ENCODE peak calls at places on chromosome 11, in six cellular contexts. One of them, this sample, is unnamed. For H3K27me3, the result is how much of the 10 kb centered on the place peaks cover.

GRCh38 chr11:12165237-12165875 is 55.0 kb downstream of the MICAL2 start:
- DNase-seq in tibial nerve: no peak
- DNase-seq in psoas muscle: no peak
- DNase-seq in prostate gland: no peak
- DNase-seq in right lobe of liver: no peak
- DNase-seq in hepatocyte: no peak
- DNase-seq in this sample: no peak

GRCh38 chr11:114001416-114001815 is 26.5 kb downstream of the HTR3A start:
- DNase-seq in prostate gland: peak
- DNase-seq in tibial nerve: no peak
- DNase-seq in psoas muscle: no peak
- DNase-seq in right lobe of liver: no peak
- DNase-seq in hepatocyte: peak
- DNase-seq in this sample: no peak

GRCh38 chr11:28673687-28674431 is 565.7 kb downstream of the METTL15 start:
- DNase-seq in psoas muscle: no peak
- DNase-seq in prostate gland: no peak
- DNase-seq in hepatocyte: no peak
- DNase-seq in tibial nerve: no peak
- DNase-seq in right lobe of liver: no peak
- DNase-seq in this sample: no peak

GRCh38 chr11:21564095-21564494 is 628.8 kb upstream of the ANO5 start:
- DNase-seq in hepatocyte: no peak
- DNase-seq in right lobe of liver: no peak
- DNase-seq in psoas muscle: no peak
- DNase-seq in tibial nerve: no peak
- DNase-seq in prostate gland: no peak
- DNase-seq in this sample: no peak

GRCh38 chr11:15852179-15852578 is 504.2 kb downstream of the SOX6 start:
- DNase-seq in tibial nerve: no peak
- DNase-seq in hepatocyte: no peak
- DNase-seq in psoas muscle: no peak
- DNase-seq in prostate gland: no peak
- DNase-seq in right lobe of liver: no peak
- DNase-seq in this sample: no peak

GRCh38 chr11:75386912-75387311 is 12.4 kb upstream of the RPS3 start:
- DNase-seq in prostate gland: no peak
- DNase-seq in hepatocyte: peak
- DNase-seq in right lobe of liver: no peak
- DNase-seq in psoas muscle: no peak
- DNase-seq in tibial nerve: no peak
- DNase-seq in this sample: no peak

GRCh38 chr11:61170566-61170965 is 9.3 kb upstream of the VPS37C start:
- DNase-seq in right lobe of liver: no peak
- DNase-seq in psoas muscle: no peak
- DNase-seq in hepatocyte: no peak
- DNase-seq in tibial nerve: no peak
- DNase-seq in prostate gland: no peak
- DNase-seq in this sample: peak

GRCh38 chr11:74257934-74258553 is 53.4 kb downstream of the P4HA3 start:
- DNase-seq in tibial nerve: peak
- DNase-seq in psoas muscle: peak
- DNase-seq in hepatocyte: no peak
- DNase-seq in right lobe of liver: no peak
- DNase-seq in prostate gland: peak
- DNase-seq in this sample: no peak

GRCh38 chr11:64935634-64936081 is at the start of gene GPHA2:
- DNase-seq in right lobe of liver: no peak
- DNase-seq in prostate gland: no peak
- DNase-seq in tibial nerve: no peak
- DNase-seq in hepatocyte: no peak
- DNase-seq in psoas muscle: no peak
- DNase-seq in this sample: no peak

GRCh38 chr11:62545437-62546243 is 966 bp downstream of the AHNAK start:
- DNase-seq in tibial nerve: peak
- DNase-seq in hepatocyte: peak
- DNase-seq in psoas muscle: peak
- DNase-seq in prostate gland: peak
- DNase-seq in right lobe of liver: peak
- DNase-seq in this sample: no peak

GRCh38 chr11:118291453-118291852 is 13.1 kb upstream of the CD3E start:
- DNase-seq in hepatocyte: no peak
- DNase-seq in right lobe of liver: no peak
- DNase-seq in prostate gland: no peak
- DNase-seq in psoas muscle: no peak
- DNase-seq in tibial nerve: no peak
- DNase-seq in this sample: no peak

GRCh38 chr11:110435780-110436717 is 6.3 kb downstream of the FDX1 start:
- DNase-seq in right lobe of liver: no peak
- DNase-seq in hepatocyte: no peak
- DNase-seq in tibial nerve: no peak
- DNase-seq in psoas muscle: no peak
- DNase-seq in prostate gland: no peak
- DNase-seq in this sample: no peak

GRCh38 chr11:4186464-4187054 is 92.0 kb downstream of the RRM1 start:
- DNase-seq in hepatocyte: no peak
- DNase-seq in prostate gland: no peak
- DNase-seq in right lobe of liver: no peak
- DNase-seq in tibial nerve: no peak
- DNase-seq in psoas muscle: no peak
- DNase-seq in this sample: no peak

GRCh38 chr11:14638561-14638960 is 5.0 kb upstream of the PDE3B start:
- DNase-seq in tibial nerve: no peak
- DNase-seq in right lobe of liver: peak
- DNase-seq in hepatocyte: no peak
- DNase-seq in psoas muscle: no peak
- DNase-seq in prostate gland: no peak
- DNase-seq in this sample: no peak

GRCh38 chr11:108853864-108854263 is 189.0 kb downstream of the DDX10 start:
- DNase-seq in prostate gland: peak
- DNase-seq in right lobe of liver: no peak
- DNase-seq in hepatocyte: no peak
- DNase-seq in psoas muscle: no peak
- DNase-seq in tibial nerve: no peak
- DNase-seq in this sample: no peak

GRCh38 chr11:9180784-9181183 is 84.4 kb downstream of the DENND5A start:
- DNase-seq in hepatocyte: no peak
- DNase-seq in right lobe of liver: no peak
- DNase-seq in psoas muscle: no peak
- DNase-seq in prostate gland: no peak
- DNase-seq in tibial nerve: no peak
- DNase-seq in this sample: no peak

GRCh38 chr11:34488855-34489557 is 24.6 kb downstream of the ELF5 start:
- DNase-seq in hepatocyte: no peak
- DNase-seq in tibial nerve: no peak
- DNase-seq in prostate gland: no peak
- DNase-seq in right lobe of liver: no peak
- DNase-seq in psoas muscle: no peak
- DNase-seq in this sample: no peak

GRCh38 chr11:57241311-57241972 is 4.4 kb upstream of the APLNR start:
- DNase-seq in right lobe of liver: no peak
- DNase-seq in prostate gland: no peak
- DNase-seq in psoas muscle: no peak
- DNase-seq in tibial nerve: no peak
- DNase-seq in hepatocyte: no peak
- DNase-seq in this sample: no peak

GRCh38 chr11:16239130-16240105 is 116.9 kb downstream of the SOX6 start:
- DNase-seq in prostate gland: no peak
- DNase-seq in psoas muscle: no peak
- DNase-seq in right lobe of liver: no peak
- DNase-seq in hepatocyte: no peak
- DNase-seq in tibial nerve: no peak
- DNase-seq in this sample: no peak

GRCh38 chr11:119085523-119085878 is 820 bp downstream of the HMBS start:
- DNase-seq in psoas muscle: no peak
- DNase-seq in right lobe of liver: no peak
- DNase-seq in hepatocyte: peak
- DNase-seq in tibial nerve: no peak
- DNase-seq in prostate gland: no peak
- DNase-seq in this sample: no peak

GRCh38 chr11:12167098-12167999 is 57.0 kb downstream of the MICAL2 start:
- DNase-seq in hepatocyte: peak
- DNase-seq in right lobe of liver: no peak
- DNase-seq in prostate gland: no peak
- DNase-seq in tibial nerve: no peak
- DNase-seq in psoas muscle: no peak
- DNase-seq in this sample: no peak

GRCh38 chr11:4496555-4497248 is 14.3 kb downstream of the OR52K1 start:
- DNase-seq in psoas muscle: no peak
- DNase-seq in prostate gland: peak
- DNase-seq in hepatocyte: no peak
- DNase-seq in tibial nerve: no peak
- DNase-seq in right lobe of liver: no peak
- DNase-seq in this sample: no peak

GRCh38 chr11:65118097-65118837 is 766 bp upstream of the ZNHIT2 start:
- DNase-seq in psoas muscle: no peak
- DNase-seq in hepatocyte: no peak
- DNase-seq in prostate gland: no peak
- DNase-seq in right lobe of liver: peak
- DNase-seq in tibial nerve: no peak
- DNase-seq in this sample: no peak

GRCh38 chr11:19025799-19026406 is 34.6 kb downstream of the MRGPRX2 start:
- DNase-seq in hepatocyte: peak
- DNase-seq in prostate gland: no peak
- DNase-seq in psoas muscle: no peak
- DNase-seq in tibial nerve: no peak
- DNase-seq in right lobe of liver: no peak
- DNase-seq in this sample: no peak

GRCh38 chr11:95068549-95068948 is 1.8 kb downstream of the SRSF8 start:
- DNase-seq in prostate gland: peak
- DNase-seq in right lobe of liver: peak
- DNase-seq in tibial nerve: peak
- DNase-seq in hepatocyte: peak
- DNase-seq in psoas muscle: peak
- DNase-seq in this sample: peak
- H3K27ac ChIP-seq in prostate gland: peak
- H3K27ac ChIP-seq in right lobe of liver: peak
- H3K27ac ChIP-seq in tibial nerve: peak
- H3K27ac ChIP-seq in hepatocyte: peak
- H3K27ac ChIP-seq in psoas muscle: peak
- H3K27ac ChIP-seq in this sample: peak

GRCh38 chr11:408154-409007 is 6.4 kb downstream of the SIGIRR start:
- DNase-seq in psoas muscle: no peak
- DNase-seq in prostate gland: no peak
- DNase-seq in hepatocyte: no peak
- DNase-seq in right lobe of liver: peak
- DNase-seq in tibial nerve: no peak
- DNase-seq in this sample: no peak

GRCh38 chr11:409008-409599 is 5.7 kb downstream of the SIGIRR start:
- DNase-seq in tibial nerve: no peak
- DNase-seq in psoas muscle: peak
- DNase-seq in hepatocyte: no peak
- DNase-seq in prostate gland: no peak
- DNase-seq in right lobe of liver: peak
- DNase-seq in this sample: no peak

GRCh38 chr11:406796-407650 is 7.8 kb downstream of the SIGIRR start:
- DNase-seq in hepatocyte: peak
- DNase-seq in tibial nerve: peak
- DNase-seq in prostate gland: peak
- DNase-seq in right lobe of liver: peak
- DNase-seq in psoas muscle: peak
- DNase-seq in this sample: peak

GRCh38 chr11:405976-406795 is 8.6 kb downstream of the SIGIRR start:
- DNase-seq in prostate gland: no peak
- DNase-seq in psoas muscle: no peak
- DNase-seq in tibial nerve: no peak
- DNase-seq in right lobe of liver: peak
- DNase-seq in hepatocyte: no peak
- DNase-seq in this sample: no peak

DNA sequence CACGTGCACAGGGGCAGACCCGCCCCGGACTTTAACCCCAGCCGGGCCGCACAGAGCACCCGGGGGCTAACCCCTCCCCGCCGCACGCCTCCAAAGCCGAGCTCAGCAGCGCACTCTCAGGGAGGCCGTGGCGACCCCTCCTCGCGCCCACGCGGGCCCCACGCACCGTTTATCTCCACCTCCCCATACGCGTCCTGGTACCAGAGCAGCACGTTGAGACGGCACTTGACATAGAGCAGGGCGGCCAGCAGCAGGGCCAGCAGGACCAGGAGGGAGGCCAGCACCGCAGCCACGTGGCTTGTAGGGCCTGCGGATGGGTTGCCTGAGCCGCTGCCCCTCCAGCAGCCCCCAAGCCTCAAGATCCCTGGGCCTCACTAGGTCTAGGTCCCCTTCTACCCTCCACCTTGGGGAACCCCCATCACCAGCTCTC is 7.1 kb downstream of the SIGIRR start:
- DNase-seq in tibial nerve: no peak
- DNase-seq in psoas muscle: no peak
- DNase-seq in prostate gland: no peak
- DNase-seq in right lobe of liver: no peak
- DNase-seq in hepatocyte: no peak
- DNase-seq in this sample: no peak
- H3K27me3 ChIP-seq in tibial nerve: under half
- H3K27me3 ChIP-seq in psoas muscle: under half
- H3K27me3 ChIP-seq in prostate gland: under half
- H3K27me3 ChIP-seq in right lobe of liver: under half
- H3K27me3 ChIP-seq in hepatocyte: under half
- H3K27me3 ChIP-seq in this sample: under half

GRCh38 chr11:43708776-43709175 is 28.2 kb downstream of the HSD17B12 start:
- DNase-seq in psoas muscle: no peak
- DNase-seq in prostate gland: no peak
- DNase-seq in hepatocyte: no peak
- DNase-seq in right lobe of liver: no peak
- DNase-seq in tibial nerve: no peak
- DNase-seq in this sample: no peak
- TF ChIP-seq CTCF in psoas muscle: peak
- TF ChIP-seq CTCF in prostate gland: no peak
- TF ChIP-seq CTCF in hepatocyte: peak
- TF ChIP-seq CTCF in right lobe of liver: peak
- TF ChIP-seq CTCF in tibial nerve: no peak
- TF ChIP-seq CTCF in this sample: no peak

GRCh38 chr11:67117667-67118058 is 1.4 kb upstream of the KDM2A start:
- DNase-seq in tibial nerve: no peak
- DNase-seq in hepatocyte: peak
- DNase-seq in psoas muscle: peak
- DNase-seq in prostate gland: no peak
- DNase-seq in right lobe of liver: peak
- DNase-seq in this sample: peak

GRCh38 chr11:67117176-67117575 is 1.9 kb upstream of the KDM2A start:
- DNase-seq in prostate gland: no peak
- DNase-seq in right lobe of liver: no peak
- DNase-seq in psoas muscle: no peak
- DNase-seq in hepatocyte: no peak
- DNase-seq in tibial nerve: no peak
- DNase-seq in this sample: no peak

GRCh38 chr11:67118801-67119576 is at the start of gene KDM2A:
- DNase-seq in tibial nerve: peak
- DNase-seq in right lobe of liver: peak
- DNase-seq in prostate gland: peak
- DNase-seq in hepatocyte: peak
- DNase-seq in psoas muscle: peak
- DNase-seq in this sample: peak

GRCh38 chr11:67119577-67120391 is 721 bp downstream of the KDM2A start:
- DNase-seq in psoas muscle: peak
- DNase-seq in tibial nerve: peak
- DNase-seq in hepatocyte: peak
- DNase-seq in right lobe of liver: peak
- DNase-seq in prostate gland: peak
- DNase-seq in this sample: peak

GRCh38 chr11:67118059-67118766 is 850 bp upstream of the KDM2A start:
- DNase-seq in psoas muscle: peak
- DNase-seq in prostate gland: peak
- DNase-seq in tibial nerve: no peak
- DNase-seq in hepatocyte: peak
- DNase-seq in right lobe of liver: peak
- DNase-seq in this sample: peak
- H3K27ac ChIP-seq in psoas muscle: peak
- H3K27ac ChIP-seq in prostate gland: peak
- H3K27ac ChIP-seq in tibial nerve: peak
- H3K27ac ChIP-seq in hepatocyte: peak
- H3K27ac ChIP-seq in right lobe of liver: peak
- H3K27ac ChIP-seq in this sample: peak